ENCODE peak calls at places on chromosomes 2 and 18, in eight cellular contexts. One of them, this sample, is unnamed.

GRCh38 chr2:15939854-15940660 is at the start of gene MYCN:
- DNase-seq in transverse colon: peak
- DNase-seq in AG04450: no peak
- DNase-seq in GM23338: peak
- DNase-seq in right lobe of liver: no peak
- DNase-seq in esophagus muscularis mucosa: no peak
- DNase-seq in retinal pigment epithelial cell: no peak
- DNase-seq in right atrium auricular region: peak
- DNase-seq in this sample: no peak

GRCh38 chr18:8685141-8685913 is 20.0 kb upstream of the MTCL1 start:
- DNase-seq in transverse colon: no peak
- DNase-seq in AG04450: no peak
- DNase-seq in GM23338: no peak
- DNase-seq in right lobe of liver: no peak
- DNase-seq in esophagus muscularis mucosa: peak
- DNase-seq in retinal pigment epithelial cell: no peak
- DNase-seq in right atrium auricular region: no peak
- DNase-seq in this sample: no peak

GRCh38 chr2:74066491-74067203 is 81.1 kb downstream of the BOLA3 start:
- DNase-seq in transverse colon: no peak
- DNase-seq in AG04450: no peak
- DNase-seq in GM23338: no peak
- DNase-seq in right lobe of liver: no peak
- DNase-seq in esophagus muscularis mucosa: no peak
- DNase-seq in retinal pigment epithelial cell: no peak
- DNase-seq in right atrium auricular region: no peak
- DNase-seq in this sample: peak

GRCh38 chr2:128313076-128313836 is 5.4 kb downstream of the HS6ST1 start:
- DNase-seq in transverse colon: no peak
- DNase-seq in AG04450: no peak
- DNase-seq in GM23338: peak
- DNase-seq in right lobe of liver: no peak
- DNase-seq in esophagus muscularis mucosa: peak
- DNase-seq in retinal pigment epithelial cell: no peak
- DNase-seq in right atrium auricular region: peak
- DNase-seq in this sample: no peak

GRCh38 chr2:28296243-28296642 is 96.4 kb upstream of the FOSL2 start:
- DNase-seq in transverse colon: no peak
- DNase-seq in AG04450: no peak
- DNase-seq in GM23338: no peak
- DNase-seq in right lobe of liver: no peak
- DNase-seq in esophagus muscularis mucosa: no peak
- DNase-seq in retinal pigment epithelial cell: no peak
- DNase-seq in right atrium auricular region: no peak
- DNase-seq in this sample: no peak

GRCh38 chr2:232363784-232364615 is 14.6 kb upstream of the ALPP start:
- DNase-seq in transverse colon: no peak
- DNase-seq in AG04450: no peak
- DNase-seq in GM23338: no peak
- DNase-seq in right lobe of liver: peak
- DNase-seq in esophagus muscularis mucosa: no peak
- DNase-seq in retinal pigment epithelial cell: no peak
- DNase-seq in right atrium auricular region: no peak
- DNase-seq in this sample: no peak

GRCh38 chr18:9188359-9189231 is 52.0 kb downstream of the ANKRD12 start:
- DNase-seq in transverse colon: no peak
- DNase-seq in AG04450: no peak
- DNase-seq in GM23338: no peak
- DNase-seq in right lobe of liver: no peak
- DNase-seq in esophagus muscularis mucosa: no peak
- DNase-seq in retinal pigment epithelial cell: peak
- DNase-seq in right atrium auricular region: no peak
- DNase-seq in this sample: no peak

GRCh38 chr2:230881840-230882239 is 17.1 kb downstream of the ITM2C start:
- DNase-seq in transverse colon: peak
- DNase-seq in AG04450: no peak
- DNase-seq in GM23338: no peak
- DNase-seq in right lobe of liver: no peak
- DNase-seq in esophagus muscularis mucosa: no peak
- DNase-seq in retinal pigment epithelial cell: no peak
- DNase-seq in right atrium auricular region: no peak
- DNase-seq in this sample: no peak

GRCh38 chr18:48961547-48961946 is 10.8 kb upstream of the SMAD7 start:
- DNase-seq in transverse colon: no peak
- DNase-seq in AG04450: no peak
- DNase-seq in GM23338: no peak
- DNase-seq in right lobe of liver: no peak
- DNase-seq in esophagus muscularis mucosa: no peak
- DNase-seq in retinal pigment epithelial cell: no peak
- DNase-seq in right atrium auricular region: no peak
- DNase-seq in this sample: no peak

GRCh38 chr2:231297108-231297908 is 98.2 kb upstream of the B3GNT7 start:
- DNase-seq in transverse colon: peak
- DNase-seq in AG04450: peak
- DNase-seq in GM23338: peak
- DNase-seq in right lobe of liver: peak
- DNase-seq in esophagus muscularis mucosa: peak
- DNase-seq in retinal pigment epithelial cell: no peak
- DNase-seq in right atrium auricular region: no peak
- DNase-seq in this sample: no peak

GRCh38 chr2:38233231-38233983 is 143.7 kb downstream of the ATL2 start:
- DNase-seq in transverse colon: no peak
- DNase-seq in AG04450: no peak
- DNase-seq in GM23338: peak
- DNase-seq in right lobe of liver: no peak
- DNase-seq in esophagus muscularis mucosa: no peak
- DNase-seq in retinal pigment epithelial cell: no peak
- DNase-seq in right atrium auricular region: peak
- DNase-seq in this sample: no peak

GRCh38 chr2:147636238-147636887 is 208.5 kb upstream of the ACVR2A start:
- DNase-seq in transverse colon: no peak
- DNase-seq in AG04450: no peak
- DNase-seq in GM23338: no peak
- DNase-seq in right lobe of liver: no peak
- DNase-seq in esophagus muscularis mucosa: no peak
- DNase-seq in retinal pigment epithelial cell: peak
- DNase-seq in right atrium auricular region: no peak
- DNase-seq in this sample: no peak

GRCh38 chr2:70965506-70965905 is 12.9 kb upstream of the ANKRD53 start:
- DNase-seq in transverse colon: no peak
- DNase-seq in AG04450: no peak
- DNase-seq in GM23338: no peak
- DNase-seq in right lobe of liver: peak
- DNase-seq in esophagus muscularis mucosa: no peak
- DNase-seq in retinal pigment epithelial cell: no peak
- DNase-seq in right atrium auricular region: no peak
- DNase-seq in this sample: no peak

GRCh38 chr2:219128401-219128800 is 32.2 kb downstream of the NHEJ1 start:
- DNase-seq in transverse colon: no peak
- DNase-seq in AG04450: no peak
- DNase-seq in GM23338: no peak
- DNase-seq in right lobe of liver: no peak
- DNase-seq in esophagus muscularis mucosa: no peak
- DNase-seq in retinal pigment epithelial cell: no peak
- DNase-seq in right atrium auricular region: no peak
- DNase-seq in this sample: no peak

GRCh38 chr2:203853722-203854121 is 13.8 kb upstream of the CTLA4 start:
- DNase-seq in transverse colon: no peak
- DNase-seq in AG04450: no peak
- DNase-seq in GM23338: no peak
- DNase-seq in right lobe of liver: no peak
- DNase-seq in esophagus muscularis mucosa: no peak
- DNase-seq in retinal pigment epithelial cell: no peak
- DNase-seq in right atrium auricular region: no peak
- DNase-seq in this sample: no peak

GRCh38 chr2:108316881-108317258 is 28.2 kb downstream of the SULT1C2 start:
- DNase-seq in transverse colon: no peak
- DNase-seq in AG04450: no peak
- DNase-seq in GM23338: no peak
- DNase-seq in right lobe of liver: no peak
- DNase-seq in esophagus muscularis mucosa: no peak
- DNase-seq in retinal pigment epithelial cell: no peak
- DNase-seq in right atrium auricular region: no peak
- DNase-seq in this sample: no peak

GRCh38 chr2:241873803-241874110 is 4.2 kb downstream of the RTP5 start:
- DNase-seq in transverse colon: no peak
- DNase-seq in AG04450: no peak
- DNase-seq in GM23338: no peak
- DNase-seq in right lobe of liver: no peak
- DNase-seq in esophagus muscularis mucosa: no peak
- DNase-seq in retinal pigment epithelial cell: no peak
- DNase-seq in right atrium auricular region: no peak
- DNase-seq in this sample: no peak

GRCh38 chr2:229712125-229712524 is 2.2 kb downstream of the DNER start:
- DNase-seq in transverse colon: no peak
- DNase-seq in AG04450: no peak
- DNase-seq in GM23338: no peak
- DNase-seq in right lobe of liver: no peak
- DNase-seq in esophagus muscularis mucosa: no peak
- DNase-seq in retinal pigment epithelial cell: no peak
- DNase-seq in right atrium auricular region: no peak
- DNase-seq in this sample: no peak

GRCh38 chr2:169507698-169508097 is 1.8 kb upstream of the KLHL41 start:
- DNase-seq in transverse colon: no peak
- DNase-seq in AG04450: no peak
- DNase-seq in GM23338: no peak
- DNase-seq in right lobe of liver: no peak
- DNase-seq in esophagus muscularis mucosa: no peak
- DNase-seq in retinal pigment epithelial cell: peak
- DNase-seq in right atrium auricular region: no peak
- DNase-seq in this sample: peak

DNA sequence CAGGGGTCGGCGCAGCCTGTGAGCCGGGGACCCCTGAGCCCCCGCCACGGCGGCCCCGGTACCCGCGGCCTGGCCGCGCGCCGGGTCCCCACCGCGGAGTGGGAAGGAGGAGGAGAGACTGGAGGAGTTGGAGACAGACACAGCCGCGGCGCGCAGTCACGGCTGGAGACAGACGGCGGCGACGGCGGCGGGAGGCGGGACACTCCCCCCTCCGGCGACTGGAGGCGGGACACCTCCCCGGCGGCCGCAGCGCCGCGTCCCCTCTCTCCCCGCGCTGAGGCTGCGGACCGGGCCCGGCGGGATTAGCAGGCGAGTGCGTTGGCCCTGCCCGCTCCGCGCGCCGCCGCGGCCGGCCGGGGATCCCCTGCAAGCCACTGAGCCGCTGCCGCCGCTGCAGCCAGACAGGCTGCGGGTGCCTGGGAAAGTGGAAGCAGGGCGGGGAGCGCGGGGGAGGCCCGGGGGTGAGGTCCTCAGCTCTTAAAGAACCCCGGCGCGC is 1.0 kb upstream of the LDLRAD4 start:
- DNase-seq in transverse colon: peak
- DNase-seq in AG04450: no peak
- DNase-seq in GM23338: peak
- DNase-seq in right lobe of liver: peak
- DNase-seq in esophagus muscularis mucosa: no peak
- DNase-seq in retinal pigment epithelial cell: no peak
- DNase-seq in right atrium auricular region: peak
- DNase-seq in this sample: no peak
- H3K4me3 ChIP-seq in transverse colon: peak
- H3K4me3 ChIP-seq in AG04450: peak
- H3K4me3 ChIP-seq in GM23338: peak
- H3K4me3 ChIP-seq in right lobe of liver: peak
- H3K4me3 ChIP-seq in esophagus muscularis mucosa: peak
- H3K4me3 ChIP-seq in retinal pigment epithelial cell: peak
- H3K4me3 ChIP-seq in right atrium auricular region: peak
- H3K4me3 ChIP-seq in this sample: no peak

GRCh38 chr2:23292024-23292423 is 93.0 kb upstream of the KLHL29 start:
- DNase-seq in transverse colon: no peak
- DNase-seq in AG04450: no peak
- DNase-seq in GM23338: no peak
- DNase-seq in right lobe of liver: no peak
- DNase-seq in esophagus muscularis mucosa: no peak
- DNase-seq in retinal pigment epithelial cell: no peak
- DNase-seq in right atrium auricular region: no peak
- DNase-seq in this sample: no peak

GRCh38 chr2:23291274-23291673 is 93.7 kb upstream of the KLHL29 start:
- DNase-seq in transverse colon: no peak
- DNase-seq in AG04450: no peak
- DNase-seq in GM23338: no peak
- DNase-seq in right lobe of liver: no peak
- DNase-seq in esophagus muscularis mucosa: no peak
- DNase-seq in retinal pigment epithelial cell: no peak
- DNase-seq in right atrium auricular region: no peak
- DNase-seq in this sample: no peak

GRCh38 chr2:23293063-23293462 is 91.9 kb upstream of the KLHL29 start:
- DNase-seq in transverse colon: no peak
- DNase-seq in AG04450: no peak
- DNase-seq in GM23338: no peak
- DNase-seq in right lobe of liver: peak
- DNase-seq in esophagus muscularis mucosa: no peak
- DNase-seq in retinal pigment epithelial cell: peak
- DNase-seq in right atrium auricular region: no peak
- DNase-seq in this sample: no peak

GRCh38 chr2:23293756-23294155 is 91.2 kb upstream of the KLHL29 start:
- DNase-seq in transverse colon: no peak
- DNase-seq in AG04450: no peak
- DNase-seq in GM23338: no peak
- DNase-seq in right lobe of liver: no peak
- DNase-seq in esophagus muscularis mucosa: no peak
- DNase-seq in retinal pigment epithelial cell: peak
- DNase-seq in right atrium auricular region: no peak
- DNase-seq in this sample: no peak

DNA sequence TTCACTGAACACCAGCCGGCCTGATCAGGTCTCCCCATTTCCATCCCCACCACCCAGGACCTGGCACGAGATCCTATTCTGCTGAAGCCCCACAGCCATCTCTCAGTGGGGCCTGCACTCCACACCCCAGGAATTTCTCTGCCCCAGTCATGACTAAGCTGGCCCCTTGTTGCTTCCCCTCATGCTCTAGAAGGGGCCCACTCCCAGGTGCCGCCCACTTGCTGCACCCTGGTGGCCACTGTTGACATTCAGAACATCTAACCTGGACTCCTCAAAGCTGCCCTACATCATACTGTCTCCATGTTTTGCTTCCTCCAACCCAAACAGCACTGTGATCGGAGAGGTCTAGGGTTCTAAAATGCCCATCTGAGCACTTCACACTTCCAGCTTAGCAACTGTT is 90.7 kb upstream of the KLHL29 start:
- DNase-seq in transverse colon: no peak
- DNase-seq in AG04450: no peak
- DNase-seq in GM23338: peak
- DNase-seq in right lobe of liver: no peak
- DNase-seq in esophagus muscularis mucosa: no peak
- DNase-seq in retinal pigment epithelial cell: no peak
- DNase-seq in right atrium auricular region: no peak
- DNase-seq in this sample: no peak
- TF ChIP-seq CTCF in transverse colon: no peak
- TF ChIP-seq CTCF in AG04450: no peak
- TF ChIP-seq CTCF in GM23338: peak
- TF ChIP-seq CTCF in right lobe of liver: peak
- TF ChIP-seq CTCF in esophagus muscularis mucosa: no peak
- TF ChIP-seq CTCF in retinal pigment epithelial cell: peak
- TF ChIP-seq CTCF in right atrium auricular region: no peak
- TF ChIP-seq CTCF in this sample: no peak

GRCh38 chr2:96506016-96506906 is 1.1 kb upstream of the NEURL3 start:
- DNase-seq in transverse colon: no peak
- DNase-seq in AG04450: no peak
- DNase-seq in GM23338: no peak
- DNase-seq in right lobe of liver: no peak
- DNase-seq in esophagus muscularis mucosa: no peak
- DNase-seq in retinal pigment epithelial cell: no peak
- DNase-seq in right atrium auricular region: no peak
- DNase-seq in this sample: no peak
- H3K4me3 ChIP-seq in transverse colon: no peak
- H3K4me3 ChIP-seq in AG04450: no peak
- H3K4me3 ChIP-seq in GM23338: no peak
- H3K4me3 ChIP-seq in right lobe of liver: no peak
- H3K4me3 ChIP-seq in esophagus muscularis mucosa: no peak
- H3K4me3 ChIP-seq in retinal pigment epithelial cell: no peak
- H3K4me3 ChIP-seq in right atrium auricular region: no peak
- H3K4me3 ChIP-seq in this sample: no peak

GRCh38 chr2:96143848-96144480 is 1.3 kb downstream of the DUSP2 start:
- DNase-seq in transverse colon: peak
- DNase-seq in AG04450: no peak
- DNase-seq in GM23338: peak
- DNase-seq in right lobe of liver: no peak
- DNase-seq in esophagus muscularis mucosa: no peak
- DNase-seq in retinal pigment epithelial cell: no peak
- DNase-seq in right atrium auricular region: no peak
- DNase-seq in this sample: peak
- TF ChIP-seq CTCF in transverse colon: no peak
- TF ChIP-seq CTCF in AG04450: peak
- TF ChIP-seq CTCF in GM23338: peak
- TF ChIP-seq CTCF in right lobe of liver: no peak
- TF ChIP-seq CTCF in esophagus muscularis mucosa: no peak
- TF ChIP-seq CTCF in retinal pigment epithelial cell: peak
- TF ChIP-seq CTCF in right atrium auricular region: no peak
- TF ChIP-seq CTCF in this sample: peak

This sample was measured in LNCaP clone FGC.